ENCODE peak calls at places on chromosomes 6 and 20, in six cellular contexts. One of them, this sample, is unnamed.

GRCh38 chr20:38168791-38169589 is 3.9 kb upstream of the TGM2 start:
- DNase-seq in heart right ventricle: no peak
- DNase-seq in neural progenitor cell: no peak
- DNase-seq in fibroblast of lung: no peak
- DNase-seq in CD8-positive, alpha-beta T cell: no peak
- DNase-seq in cardiac muscle cell: no peak
- DNase-seq in this sample: peak; percentile 78

GRCh38 chr6:168098431-168098861 is 19.4 kb upstream of the FRMD1 start:
- DNase-seq in heart right ventricle: no peak
- DNase-seq in neural progenitor cell: no peak
- DNase-seq in fibroblast of lung: no peak
- DNase-seq in CD8-positive, alpha-beta T cell: no peak
- DNase-seq in cardiac muscle cell: no peak
- DNase-seq in this sample: peak; percentile 28

GRCh38 chr6:30942338-30943060 is 1.7 kb downstream of the MUCL3 start:
- DNase-seq in heart right ventricle: peak; percentile 64
- DNase-seq in neural progenitor cell: peak; percentile 97
- DNase-seq in fibroblast of lung: peak; percentile 70
- DNase-seq in CD8-positive, alpha-beta T cell: no peak
- DNase-seq in cardiac muscle cell: peak; percentile 90
- DNase-seq in this sample: peak; percentile 89

GRCh38 chr6:1082040-1082935 is 229.6 kb upstream of the FOXQ1 start:
- DNase-seq in heart right ventricle: no peak
- DNase-seq in neural progenitor cell: no peak
- DNase-seq in fibroblast of lung: peak; percentile 74
- DNase-seq in CD8-positive, alpha-beta T cell: no peak
- DNase-seq in cardiac muscle cell: no peak
- DNase-seq in this sample: no peak

GRCh38 chr6:36443498-36443844 is 671 bp downstream of the KCTD20 start:
- DNase-seq in heart right ventricle: no peak
- DNase-seq in neural progenitor cell: no peak
- DNase-seq in fibroblast of lung: peak; percentile 42
- DNase-seq in CD8-positive, alpha-beta T cell: peak; percentile 4
- DNase-seq in cardiac muscle cell: no peak
- DNase-seq in this sample: no peak

GRCh38 chr6:108080010-108080780 is 5.7 kb upstream of the OSTM1 start:
- DNase-seq in heart right ventricle: no peak
- DNase-seq in neural progenitor cell: no peak
- DNase-seq in fibroblast of lung: peak; percentile 25
- DNase-seq in CD8-positive, alpha-beta T cell: no peak
- DNase-seq in cardiac muscle cell: no peak
- DNase-seq in this sample: no peak

GRCh38 chr20:52972190-52972937 is at the start of gene TSHZ2:
- DNase-seq in heart right ventricle: peak; percentile 25
- DNase-seq in neural progenitor cell: peak; percentile 72
- DNase-seq in fibroblast of lung: peak; percentile 73
- DNase-seq in CD8-positive, alpha-beta T cell: no peak
- DNase-seq in cardiac muscle cell: peak; percentile 77
- DNase-seq in this sample: no peak

GRCh38 chr6:89372506-89372901 is 20.0 kb upstream of the UBE2J1 start:
- DNase-seq in heart right ventricle: no peak
- DNase-seq in neural progenitor cell: no peak
- DNase-seq in fibroblast of lung: no peak
- DNase-seq in CD8-positive, alpha-beta T cell: no peak
- DNase-seq in cardiac muscle cell: no peak
- DNase-seq in this sample: no peak

GRCh38 chr20:44642203-44643153 is 9.0 kb downstream of the ADA start:
- DNase-seq in heart right ventricle: peak; percentile 68
- DNase-seq in neural progenitor cell: peak; percentile 29
- DNase-seq in fibroblast of lung: peak; percentile 87
- DNase-seq in CD8-positive, alpha-beta T cell: no peak
- DNase-seq in cardiac muscle cell: peak; percentile 69
- DNase-seq in this sample: peak; percentile 70

GRCh38 chr6:98581725-98582124 is 252.6 kb upstream of the POU3F2 start:
- DNase-seq in heart right ventricle: no peak
- DNase-seq in neural progenitor cell: no peak
- DNase-seq in fibroblast of lung: no peak
- DNase-seq in CD8-positive, alpha-beta T cell: no peak
- DNase-seq in cardiac muscle cell: no peak
- DNase-seq in this sample: no peak

GRCh38 chr6:44021628-44022295 is 105.5 kb downstream of the MRPL14 start:
- DNase-seq in heart right ventricle: no peak
- DNase-seq in neural progenitor cell: no peak
- DNase-seq in fibroblast of lung: no peak
- DNase-seq in CD8-positive, alpha-beta T cell: no peak
- DNase-seq in cardiac muscle cell: no peak
- DNase-seq in this sample: peak; percentile 18

GRCh38 chr6:162177733-162178132 is 549.8 kb downstream of the PRKN start:
- DNase-seq in heart right ventricle: no peak
- DNase-seq in neural progenitor cell: peak; percentile 15
- DNase-seq in fibroblast of lung: peak; percentile 50
- DNase-seq in CD8-positive, alpha-beta T cell: no peak
- DNase-seq in cardiac muscle cell: peak; percentile 59
- DNase-seq in this sample: no peak

GRCh38 chr6:128400875-128401274 is 119.5 kb downstream of the PTPRK start:
- DNase-seq in heart right ventricle: no peak
- DNase-seq in neural progenitor cell: no peak
- DNase-seq in fibroblast of lung: no peak
- DNase-seq in CD8-positive, alpha-beta T cell: no peak
- DNase-seq in cardiac muscle cell: no peak
- DNase-seq in this sample: no peak

GRCh38 chr6:151058021-151058733 is 181.6 kb upstream of the AKAP12 start:
- DNase-seq in heart right ventricle: peak; percentile 62
- DNase-seq in neural progenitor cell: peak; percentile 19
- DNase-seq in fibroblast of lung: no peak
- DNase-seq in CD8-positive, alpha-beta T cell: no peak
- DNase-seq in cardiac muscle cell: no peak
- DNase-seq in this sample: no peak

GRCh38 chr20:50848341-50848808 is 53.5 kb downstream of the BCAS4 start:
- DNase-seq in heart right ventricle: no peak
- DNase-seq in neural progenitor cell: no peak
- DNase-seq in fibroblast of lung: peak; percentile 33
- DNase-seq in CD8-positive, alpha-beta T cell: no peak
- DNase-seq in cardiac muscle cell: no peak
- DNase-seq in this sample: no peak

GRCh38 chr20:51412333-51412761 is 130.2 kb downstream of the NFATC2 start:
- DNase-seq in heart right ventricle: peak; percentile 42
- DNase-seq in neural progenitor cell: no peak
- DNase-seq in fibroblast of lung: peak; percentile 41
- DNase-seq in CD8-positive, alpha-beta T cell: no peak
- DNase-seq in cardiac muscle cell: no peak
- DNase-seq in this sample: no peak

GRCh38 chr20:49832632-49833327 is 20.2 kb downstream of the SLC9A8 start:
- DNase-seq in heart right ventricle: no peak
- DNase-seq in neural progenitor cell: no peak
- DNase-seq in fibroblast of lung: peak; percentile 26
- DNase-seq in CD8-positive, alpha-beta T cell: no peak
- DNase-seq in cardiac muscle cell: no peak
- DNase-seq in this sample: no peak

DNA sequence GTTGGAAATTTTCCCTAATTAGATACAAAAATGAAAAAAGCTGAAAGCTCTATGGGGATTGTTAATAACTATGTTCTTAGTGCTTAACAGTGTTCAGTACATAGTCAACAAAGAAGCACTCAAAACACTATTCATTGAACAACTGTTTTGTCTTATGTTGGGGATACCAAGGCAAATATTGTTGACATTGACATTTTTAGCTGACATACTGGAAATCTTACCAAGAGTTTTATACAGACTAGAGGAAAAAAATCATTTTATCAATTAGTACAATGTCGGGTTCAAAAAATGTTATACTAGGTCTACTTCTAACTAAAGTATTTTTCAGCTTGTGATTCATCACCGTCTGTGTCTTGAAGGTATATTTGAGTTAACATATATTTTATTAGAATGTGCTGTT is 40.2 kb downstream of the KLHL31 start:
- DNase-seq in heart right ventricle: no peak
- DNase-seq in neural progenitor cell: no peak
- DNase-seq in fibroblast of lung: no peak
- DNase-seq in CD8-positive, alpha-beta T cell: no peak
- DNase-seq in cardiac muscle cell: no peak
- DNase-seq in this sample: no peak
- H3K27ac ChIP-seq in heart right ventricle: no peak overlapping the region
- H3K27ac ChIP-seq in neural progenitor cell: no peak overlapping the region
- H3K27ac ChIP-seq in fibroblast of lung: no peak overlapping the region
- H3K27ac ChIP-seq in CD8-positive, alpha-beta T cell: no peak overlapping the region
- H3K27ac ChIP-seq in cardiac muscle cell: no peak overlapping the region
- H3K27ac ChIP-seq in this sample: no peak overlapping the region

GRCh38 chr20:63811491-63811875 is 19.6 kb downstream of the ZBTB46 start:
- DNase-seq in heart right ventricle: no peak
- DNase-seq in neural progenitor cell: no peak
- DNase-seq in fibroblast of lung: no peak
- DNase-seq in CD8-positive, alpha-beta T cell: no peak
- DNase-seq in cardiac muscle cell: no peak
- DNase-seq in this sample: no peak
- H3K4me3 ChIP-seq in heart right ventricle: no peak overlapping the region
- H3K4me3 ChIP-seq in neural progenitor cell: no peak overlapping the region
- H3K4me3 ChIP-seq in fibroblast of lung: no peak overlapping the region
- H3K4me3 ChIP-seq in CD8-positive, alpha-beta T cell: no peak overlapping the region
- H3K4me3 ChIP-seq in cardiac muscle cell: no peak overlapping the region
- H3K4me3 ChIP-seq in this sample: no peak overlapping the region

DNA sequence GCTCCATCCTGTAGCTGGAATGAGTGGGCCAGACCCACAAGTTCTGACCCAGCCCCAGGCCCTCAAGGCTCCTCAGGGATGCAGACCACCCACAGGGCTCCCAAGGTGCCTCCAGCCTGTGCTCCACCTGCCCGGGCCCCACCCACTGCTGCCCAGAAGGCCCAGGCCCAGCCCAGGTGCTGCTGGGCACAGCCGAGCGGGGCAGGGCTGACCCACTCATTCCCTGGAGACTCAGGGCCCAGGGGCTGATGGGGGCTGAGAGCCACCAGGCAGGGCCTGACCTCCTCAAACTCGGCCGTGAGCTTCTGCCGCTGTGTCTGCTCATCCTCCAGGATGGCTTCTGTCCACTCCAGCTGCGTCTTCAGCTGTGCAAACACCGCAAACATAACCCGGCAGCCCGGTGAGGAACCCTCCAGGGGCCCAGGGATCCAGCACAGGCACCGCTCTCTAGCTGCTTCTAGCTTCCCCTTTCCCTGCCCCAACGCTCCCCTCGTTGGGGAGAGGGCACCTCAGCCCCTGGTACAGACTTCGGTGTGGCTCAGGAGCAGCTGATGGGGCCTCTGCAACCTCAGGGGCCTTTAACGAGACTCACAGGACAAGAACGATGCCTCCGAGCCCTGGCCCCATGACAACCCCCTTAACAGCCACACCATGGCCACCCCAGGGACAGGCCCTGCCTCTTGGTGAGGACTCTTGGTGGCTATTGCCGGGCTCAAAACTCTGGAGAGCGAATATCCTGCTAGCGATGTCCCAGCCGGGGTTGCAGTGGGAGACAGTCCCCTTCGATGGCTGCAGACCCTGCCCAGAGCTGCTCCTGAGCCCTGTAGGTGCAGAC is 46.0 kb downstream of the DSTN start:
- DNase-seq in heart right ventricle: no peak
- DNase-seq in neural progenitor cell: no peak
- DNase-seq in fibroblast of lung: no peak
- DNase-seq in CD8-positive, alpha-beta T cell: no peak
- DNase-seq in cardiac muscle cell: no peak
- DNase-seq in this sample: peak; percentile 49
- H3K27ac ChIP-seq in heart right ventricle: no peak overlapping the region
- H3K27ac ChIP-seq in neural progenitor cell: no peak overlapping the region
- H3K27ac ChIP-seq in fibroblast of lung: no peak overlapping the region
- H3K27ac ChIP-seq in CD8-positive, alpha-beta T cell: no peak overlapping the region
- H3K27ac ChIP-seq in cardiac muscle cell: peak overlapping the region; percentile 71
- H3K27ac ChIP-seq in this sample: peak overlapping the region; percentile 71

DNA sequence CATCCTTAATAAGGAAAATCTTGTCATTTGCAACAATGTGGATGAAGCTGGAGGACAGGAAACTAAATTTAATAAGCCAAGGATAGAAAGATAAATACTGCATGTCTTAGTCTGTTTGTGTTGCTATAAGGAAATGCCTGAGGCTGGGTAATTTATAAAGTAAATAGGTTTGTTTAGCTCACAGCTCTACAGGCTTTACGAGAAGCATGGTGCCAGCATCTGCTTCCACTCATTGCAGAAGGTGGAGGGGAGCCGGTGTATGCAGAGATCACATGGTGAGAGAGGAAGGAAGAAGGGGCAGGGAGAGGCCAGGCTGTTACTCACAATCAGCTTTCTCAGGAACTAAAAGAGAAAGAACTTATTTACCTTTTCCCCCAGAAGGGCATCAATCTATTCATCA is 118.9 kb upstream of the SMLR1 start:
- DNase-seq in heart right ventricle: no peak
- DNase-seq in neural progenitor cell: no peak
- DNase-seq in fibroblast of lung: no peak
- DNase-seq in CD8-positive, alpha-beta T cell: no peak
- DNase-seq in cardiac muscle cell: no peak
- DNase-seq in this sample: no peak
- H3K4me3 ChIP-seq in heart right ventricle: no peak overlapping the region
- H3K4me3 ChIP-seq in neural progenitor cell: no peak overlapping the region
- H3K4me3 ChIP-seq in fibroblast of lung: no peak overlapping the region
- H3K4me3 ChIP-seq in CD8-positive, alpha-beta T cell: no peak overlapping the region
- H3K4me3 ChIP-seq in cardiac muscle cell: no peak overlapping the region
- H3K4me3 ChIP-seq in this sample: no peak overlapping the region

GRCh38 chr6:122790740-122791679 is 2.0 kb downstream of the SMPDL3A start:
- DNase-seq in heart right ventricle: no peak
- DNase-seq in neural progenitor cell: no peak
- DNase-seq in fibroblast of lung: peak; percentile 68
- DNase-seq in CD8-positive, alpha-beta T cell: no peak
- DNase-seq in cardiac muscle cell: peak; percentile 39
- DNase-seq in this sample: no peak
- H3K27ac ChIP-seq in heart right ventricle: no peak overlapping the region
- H3K27ac ChIP-seq in neural progenitor cell: no peak overlapping the region
- H3K27ac ChIP-seq in fibroblast of lung: no peak overlapping the region
- H3K27ac ChIP-seq in CD8-positive, alpha-beta T cell: no peak overlapping the region
- H3K27ac ChIP-seq in cardiac muscle cell: peak overlapping the region; percentile 91
- H3K27ac ChIP-seq in this sample: peak overlapping the region; percentile 93

GRCh38 chr20:25177890-25178321 is 17.6 kb upstream of the ENTPD6 start:
- DNase-seq in heart right ventricle: no peak
- DNase-seq in neural progenitor cell: no peak
- DNase-seq in fibroblast of lung: no peak
- DNase-seq in CD8-positive, alpha-beta T cell: no peak
- DNase-seq in cardiac muscle cell: no peak
- DNase-seq in this sample: peak; percentile 64
- H3K4me3 ChIP-seq in heart right ventricle: no peak overlapping the region
- H3K4me3 ChIP-seq in neural progenitor cell: no peak overlapping the region
- H3K4me3 ChIP-seq in fibroblast of lung: no peak overlapping the region
- H3K4me3 ChIP-seq in CD8-positive, alpha-beta T cell: no peak overlapping the region
- H3K4me3 ChIP-seq in cardiac muscle cell: no peak overlapping the region
- H3K4me3 ChIP-seq in this sample: no peak overlapping the region

GRCh38 chr6:28081486-28081751 is 1.1 kb downstream of the ZNF165 start:
- DNase-seq in heart right ventricle: no peak
- DNase-seq in neural progenitor cell: no peak
- DNase-seq in fibroblast of lung: no peak
- DNase-seq in CD8-positive, alpha-beta T cell: peak; percentile 22
- DNase-seq in cardiac muscle cell: no peak
- DNase-seq in this sample: no peak
- H3K27ac ChIP-seq in heart right ventricle: no peak overlapping the region
- H3K27ac ChIP-seq in neural progenitor cell: no peak overlapping the region
- H3K27ac ChIP-seq in fibroblast of lung: peak overlapping the region; percentile 99
- H3K27ac ChIP-seq in CD8-positive, alpha-beta T cell: peak overlapping the region; percentile 96
- H3K27ac ChIP-seq in cardiac muscle cell: peak overlapping the region; percentile 90
- H3K27ac ChIP-seq in this sample: peak overlapping the region; percentile 89

GRCh38 chr6:19719691-19720127 is 117.5 kb upstream of the ID4 start:
- DNase-seq in heart right ventricle: peak; percentile 10
- DNase-seq in neural progenitor cell: peak; percentile 87
- DNase-seq in fibroblast of lung: peak; percentile 22
- DNase-seq in CD8-positive, alpha-beta T cell: no peak
- DNase-seq in cardiac muscle cell: peak; percentile 72
- DNase-seq in this sample: no peak
- H3K4me3 ChIP-seq in heart right ventricle: no peak overlapping the region
- H3K4me3 ChIP-seq in neural progenitor cell: no peak overlapping the region
- H3K4me3 ChIP-seq in fibroblast of lung: no peak overlapping the region
- H3K4me3 ChIP-seq in CD8-positive, alpha-beta T cell: no peak overlapping the region
- H3K4me3 ChIP-seq in cardiac muscle cell: no peak overlapping the region
- H3K4me3 ChIP-seq in this sample: no peak overlapping the region